ENCODE peak calls at places on chromosomes 11 and 22, in nine cellular contexts. U is dorsolateral prefrontal cortex, F is Peyer's patch, V is thoracic aorta, A is IMR-90, Y is A673, X is H9, B is left ventricle myocardium inferior, H is body of pancreas. N is an unnamed sample. For H3K27me3, the result is how much of the 10 kb centered on the place peaks cover.

GRCh38 chr11:889686-890475 is 20.7 kb downstream of the CHID1 start:
- DNase-seq in H (no peak), V (no peak), X (peak), U (no peak), F (no peak), Y (no peak), B (no peak), A (no peak), N (no peak)

GRCh38 chr11:82986491-82986890 is 85.0 kb downstream of the DDIAS start:
- DNase-seq in V (no peak), X (no peak), B (no peak), A (no peak), F (no peak), U (no peak), H (no peak), Y (no peak), N (no peak)

GRCh38 chr11:115919341-115920086 is 415.3 kb upstream of the CADM1 start:
- DNase-seq in U (no peak), X (no peak), Y (peak), V (no peak), H (peak), A (peak), F (no peak), B (no peak), N (no peak)

GRCh38 chr22:27461470-27461869 is 340.1 kb downstream of the MN1 start:
- DNase-seq in V (peak), U (no peak), A (peak), Y (no peak), X (peak), F (no peak), B (no peak), H (no peak), N (no peak)

GRCh38 chr11:44960200-44960845 is 9.6 kb upstream of the TP53I11 start:
- DNase-seq in F (no peak), A (no peak), B (no peak), H (no peak), X (no peak), V (no peak), Y (peak), U (no peak), N (no peak)

GRCh38 chr22:33919591-33920501 is at the start of gene LARGE1:
- DNase-seq in X (peak), Y (no peak), B (peak), U (no peak), V (no peak), A (peak), H (peak), F (peak), N (peak)

GRCh38 chr11:62600367-62601113 is 1.1 kb downstream of the MTA2 start:
- DNase-seq in U (no peak), Y (no peak), F (no peak), A (no peak), X (no peak), B (no peak), H (no peak), V (no peak), N (no peak)

GRCh38 chr11:133516845-133517244 is 15.5 kb downstream of the OPCML start:
- DNase-seq in V (no peak), B (no peak), H (no peak), Y (no peak), A (no peak), X (peak), U (no peak), F (no peak), N (no peak)

GRCh38 chr11:65262381-65262680 is 569 bp downstream of the POLA2 start:
- DNase-seq in Y (no peak), X (no peak), F (no peak), U (no peak), A (no peak), H (peak), B (no peak), V (no peak), N (no peak)

GRCh38 chr11:129949067-129949466 is 53.6 kb downstream of the PRDM10 start:
- DNase-seq in H (no peak), F (no peak), Y (no peak), A (no peak), V (no peak), U (no peak), B (no peak), X (no peak), N (no peak)

GRCh38 chr11:95487391-95487790 is 256.4 kb upstream of the SESN3 start:
- DNase-seq in A (no peak), X (no peak), B (no peak), Y (no peak), F (no peak), H (no peak), V (no peak), U (no peak), N (no peak)

GRCh38 chr11:112555491-112556364 is 295.1 kb upstream of the PLET1 start:
- DNase-seq in A (peak), H (peak), B (peak), X (peak), Y (peak), F (peak), U (peak), V (no peak), N (peak)

GRCh38 chr11:35013514-35014191 is 97.2 kb downstream of the PDHX start:
- DNase-seq in H (no peak), X (no peak), F (no peak), B (no peak), A (no peak), Y (no peak), V (no peak), U (no peak), N (no peak)

GRCh38 chr11:40306938-40307548 is 1152.4 kb downstream of the LRRC4C start:
- DNase-seq in U (no peak), F (no peak), B (no peak), Y (peak), A (peak), H (no peak), X (no peak), V (no peak), N (no peak)

GRCh38 chr11:120306519-120307242 is 18.4 kb upstream of the TLCD5 start:
- DNase-seq in Y (peak), V (no peak), U (no peak), B (no peak), F (no peak), A (peak), X (peak), H (no peak), N (no peak)

GRCh38 chr11:124882339-124883071 is 15.2 kb downstream of the ROBO4 start:
- DNase-seq in F (no peak), B (no peak), V (no peak), Y (no peak), X (peak), H (no peak), A (no peak), U (no peak), N (no peak)

GRCh38 chr11:12077535-12078280 is 32.7 kb upstream of the MICAL2 start:
- DNase-seq in Y (no peak), X (no peak), F (no peak), H (no peak), V (no peak), B (no peak), U (no peak), A (peak), N (no peak)

GRCh38 chr11:12180257-12181205 is 70.1 kb downstream of the MICAL2 start:
- DNase-seq in H (no peak), U (no peak), F (no peak), Y (no peak), B (no peak), X (no peak), V (no peak), A (no peak), N (no peak)

GRCh38 chr11:68525930-68526329 is 65.4 kb downstream of the PPP6R3 start:
- DNase-seq in U (no peak), F (no peak), V (no peak), H (no peak), A (peak), X (no peak), Y (no peak), B (no peak), N (no peak)

GRCh38 chr11:72369786-72370185 is 64.5 kb downstream of the CLPB start:
- DNase-seq in V (no peak), A (no peak), Y (peak), B (no peak), X (no peak), H (no peak), U (no peak), F (no peak), N (no peak)

GRCh38 chr11:69636870-69637600 is 3.9 kb upstream of the CCND1 start:
- DNase-seq in H (no peak), Y (no peak), U (no peak), A (no peak), V (no peak), B (no peak), F (no peak), X (no peak), N (no peak)

GRCh38 chr11:11992257-11992690 is 16.2 kb downstream of the DKK3 start:
- DNase-seq in H (no peak), A (no peak), V (no peak), Y (no peak), F (no peak), X (no peak), U (no peak), B (no peak), N (peak)

GRCh38 chr11:43327987-43328386 is 16.2 kb downstream of the API5 start:
- DNase-seq in B (no peak), A (peak), X (no peak), V (no peak), Y (peak), H (peak), U (no peak), F (no peak), N (no peak)

GRCh38 chr11:103904324-103904667 is 132.1 kb upstream of the DDI1 start:
- DNase-seq in X (no peak), A (no peak), Y (no peak), B (no peak), H (no peak), U (no peak), F (no peak), V (no peak), N (no peak)

GRCh38 chr11:106614280-106614679 is 404.0 kb downstream of the GUCY1A2 start:
- DNase-seq in Y (no peak), V (no peak), U (no peak), F (no peak), A (no peak), B (no peak), X (no peak), H (no peak), N (no peak)

GRCh38 chr11:28835790-28836189 is 727.6 kb downstream of the METTL15 start:
- DNase-seq in U (no peak), V (no peak), F (no peak), H (no peak), X (no peak), A (peak), Y (peak), B (no peak), N (no peak)

GRCh38 chr11:10742460-10743208 is 8.4 kb upstream of the CTR9 start:
- DNase-seq in X (no peak), V (no peak), Y (peak), U (no peak), A (peak), H (no peak), F (no peak), B (no peak), N (no peak)

GRCh38 chr11:117378966-117379865 is 51.6 kb downstream of the CEP164 start:
- DNase-seq in A (no peak), F (no peak), U (no peak), H (no peak), B (peak), V (no peak), Y (no peak), X (no peak), N (no peak)

GRCh38 chr11:66082936-66083698 is 13.0 kb downstream of the PACS1 start:
- DNase-seq in A (no peak), F (no peak), X (no peak), V (no peak), Y (peak), H (peak), U (no peak), B (no peak), N (no peak)

GRCh38 chr11:82556210-82556609 is 177.5 kb downstream of the FAM181B start:
- DNase-seq in Y (no peak), B (no peak), U (no peak), X (no peak), H (no peak), V (no peak), F (no peak), A (no peak), N (no peak)

DNA sequence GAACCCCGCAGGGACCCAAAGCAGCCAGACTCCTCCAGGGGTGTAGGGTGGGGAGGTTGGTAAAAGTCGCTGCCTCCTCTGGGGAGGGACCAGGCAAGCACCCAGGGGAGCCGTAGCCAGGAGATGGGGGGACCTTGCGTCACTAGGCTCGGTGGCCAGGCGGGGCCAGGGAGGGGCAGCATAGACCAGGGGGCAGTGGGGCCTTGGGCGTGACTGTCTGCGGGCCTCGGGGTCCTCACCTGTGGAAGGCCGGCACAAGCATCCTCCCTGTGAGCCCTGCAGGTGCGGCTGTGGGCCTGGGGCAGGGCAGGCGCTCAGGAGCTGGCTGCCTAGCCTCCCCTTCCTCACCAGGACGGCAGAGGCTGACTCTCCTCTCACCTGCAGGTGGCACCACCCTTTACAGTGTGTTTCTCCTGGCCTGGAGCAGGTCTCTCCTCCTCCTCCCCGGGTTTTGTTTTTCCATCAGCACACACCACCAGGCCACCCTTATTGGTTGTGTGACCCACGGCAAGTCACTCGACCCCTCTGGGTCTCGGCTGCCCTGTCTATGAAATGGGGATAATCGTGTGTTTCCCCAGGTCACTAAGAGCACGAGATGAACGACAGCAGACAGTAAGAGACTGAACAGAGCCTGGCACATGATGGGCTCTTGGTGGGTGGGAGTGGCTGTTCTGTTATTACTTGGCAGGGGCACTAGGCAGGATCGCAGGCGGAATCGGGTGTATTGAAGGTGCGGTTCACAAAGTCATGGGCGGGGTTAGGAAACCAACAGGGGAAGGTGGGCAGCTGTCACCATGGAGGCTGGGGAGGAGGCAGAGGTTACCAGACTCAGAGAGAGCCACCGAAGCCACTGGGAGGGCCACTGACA is 52.7 kb downstream of the FLRT1 start:
- DNase-seq in X (peak), F (no peak), H (no peak), B (no peak), U (no peak), Y (no peak), V (no peak), A (no peak), N (no peak)
- TF ChIP-seq CTCF in X (peak), F (no peak), H (no peak), B (no peak), U (peak), Y (peak), V (no peak), A (no peak), N (no peak)

GRCh38 chr11:31968774-31969433 is 122.0 kb upstream of the RCN1 start:
- DNase-seq in B (no peak), H (peak), A (peak), Y (no peak), F (no peak), V (no peak), X (no peak), U (no peak), N (no peak)

GRCh38 chr11:31964181-31964580 is 126.7 kb upstream of the RCN1 start:
- DNase-seq in U (no peak), H (no peak), B (no peak), V (no peak), A (no peak), Y (no peak), F (no peak), X (no peak), N (peak)

GRCh38 chr11:31972623-31973022 is 118.3 kb upstream of the RCN1 start:
- DNase-seq in Y (no peak), V (no peak), A (no peak), X (no peak), F (no peak), H (no peak), U (no peak), B (no peak), N (no peak)

GRCh38 chr11:31967404-31967950 is 123.4 kb upstream of the RCN1 start:
- DNase-seq in A (no peak), V (no peak), B (no peak), H (no peak), Y (no peak), F (no peak), X (no peak), U (no peak), N (no peak)

DNA sequence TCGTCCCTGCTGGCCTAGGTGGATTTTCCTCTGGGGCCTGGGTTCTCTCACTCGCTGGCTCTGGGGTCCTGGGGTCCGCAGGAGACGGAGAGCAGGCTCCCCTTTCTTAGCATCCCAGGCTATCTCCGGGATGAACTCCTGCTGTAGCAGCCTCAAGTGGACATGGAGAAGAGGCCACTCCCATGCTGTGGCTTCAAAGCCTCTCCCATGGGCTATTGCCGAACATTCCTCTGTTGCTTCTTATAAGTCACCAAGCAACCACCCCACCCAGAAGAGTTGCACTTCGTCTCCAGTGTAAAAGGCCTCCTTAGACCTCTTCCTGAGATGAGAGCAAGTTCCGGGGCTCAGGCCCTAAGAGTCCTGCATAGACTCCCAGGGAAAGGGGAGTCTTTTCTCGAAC is 124.0 kb upstream of the RCN1 start:
- DNase-seq in B (no peak), A (no peak), H (no peak), V (no peak), U (no peak), Y (no peak), X (no peak), F (no peak), N (no peak)
- H3K27me3 ChIP-seq in B (under half), A (under half), H (under half), V (under half), U (under half), Y (under half), X (under half), F (under half), N (under half)

GRCh38 chr11:15276616-15277015 is 161.9 kb downstream of the INSC start:
- DNase-seq in A (peak), V (no peak), F (no peak), H (no peak), B (no peak), U (no peak), Y (peak), X (no peak), N (no peak)
- TF ChIP-seq CTCF in A (peak), V (no peak), F (no peak), H (peak), B (peak), U (no peak), Y (peak), X (peak), N (no peak)

GRCh38 chr22:42433754-42434153 is 1.6 kb upstream of the NFAM1 start:
- DNase-seq in Y (no peak), U (no peak), B (no peak), A (no peak), V (no peak), X (no peak), H (no peak), F (no peak), N (no peak)

GRCh38 chr22:42432020-42432596 is at the start of gene NFAM1:
- DNase-seq in A (no peak), B (peak), Y (peak), U (no peak), V (no peak), F (no peak), H (peak), X (no peak), N (no peak)

GRCh38 chr22:42430486-42431125 is 1.6 kb downstream of the NFAM1 start:
- DNase-seq in U (no peak), F (no peak), X (no peak), A (no peak), V (no peak), Y (no peak), B (no peak), H (peak), N (no peak)

GRCh38 chr22:42432818-42433217 is 615 bp upstream of the NFAM1 start:
- DNase-seq in H (no peak), A (no peak), B (no peak), Y (no peak), X (no peak), F (no peak), U (no peak), V (no peak), N (no peak)

GRCh38 chr22:42431401-42432019 is 693 bp downstream of the NFAM1 start:
- DNase-seq in V (no peak), B (no peak), U (no peak), F (no peak), Y (no peak), X (no peak), H (no peak), A (no peak), N (no peak)
- H3K27me3 ChIP-seq in V (under half), B (half or more), U (under half), F (under half), Y (under half), X (under half), H (under half), A (half or more), N (under half)

GRCh38 chr11:57303990-57304579 is 20.7 kb downstream of the TNKS1BP1 start:
- DNase-seq in Y (no peak), F (peak), H (no peak), U (no peak), A (no peak), X (no peak), V (no peak), B (no peak), N (no peak)

GRCh38 chr11:57302489-57302888 is 22.3 kb downstream of the TNKS1BP1 start:
- DNase-seq in A (no peak), V (no peak), X (no peak), B (no peak), H (no peak), Y (no peak), F (no peak), U (no peak), N (no peak)

GRCh38 chr11:57301711-57302423 is 22.9 kb downstream of the TNKS1BP1 start:
- DNase-seq in U (no peak), V (no peak), F (no peak), Y (no peak), X (no peak), A (no peak), B (no peak), H (no peak), N (no peak)

GRCh38 chr11:57305523-57305922 is 19.2 kb downstream of the TNKS1BP1 start:
- DNase-seq in X (no peak), H (no peak), A (no peak), U (no peak), F (peak), V (no peak), Y (no peak), B (no peak), N (no peak)

DNA sequence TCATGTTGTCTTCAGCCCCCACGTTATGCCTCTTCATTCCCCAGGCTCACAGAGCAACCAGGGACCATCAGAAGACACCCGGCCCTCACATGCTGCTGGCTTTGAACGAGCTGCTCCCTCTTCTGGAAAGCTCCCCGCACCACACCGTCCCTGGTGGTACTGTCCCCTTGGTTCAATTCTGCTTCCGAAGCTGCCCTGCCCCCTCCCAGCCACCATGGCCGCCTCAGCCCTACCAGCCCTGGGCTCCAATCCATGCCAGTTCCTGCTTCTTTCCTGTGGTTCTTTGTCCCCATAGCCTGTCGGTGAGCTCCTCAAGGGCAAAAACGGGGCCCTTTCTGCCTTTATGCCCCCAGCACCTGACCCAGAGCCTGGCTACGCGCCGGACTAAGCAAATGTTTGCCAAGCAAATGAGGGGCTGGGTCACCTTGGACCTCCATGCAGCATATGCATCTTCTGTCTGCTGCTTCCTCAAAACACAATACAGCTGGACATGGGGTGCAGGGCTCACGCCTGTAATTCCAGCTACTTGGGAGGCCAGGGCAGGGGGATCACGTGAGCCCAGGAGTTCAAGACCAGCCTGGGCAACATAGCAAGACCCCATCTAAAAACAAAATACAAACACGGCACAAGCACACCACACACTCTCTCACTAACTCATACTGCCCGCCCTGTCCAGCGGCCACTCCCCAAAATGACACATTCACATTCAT is 21.3 kb downstream of the TNKS1BP1 start:
- DNase-seq in Y (no peak), U (no peak), X (no peak), H (no peak), F (peak), A (no peak), V (no peak), B (no peak), N (no peak)
- TF ChIP-seq CTCF in Y (no peak), U (no peak), X (peak), H (no peak), F (no peak), A (no peak), V (no peak), B (no peak), N (no peak)

N was measured in vagina.